ENCODE peak calls at places on chromosomes 7 and 10, in six cellular contexts. X is stimulated activated CD4-positive, alpha-beta T cell treated with anti-CD3 and anti-CD28 coated beads, Interleukin-1b, Interleukin-23, amount 100 ng/mL, for 1 hour; H is fibroblast of the conjunctiva; W is adrenal gland; J is HT1080; D is Caki2. R is an unnamed sample.
A peak's percentile ranks its signal among the peaks of the same experiment; 100 is the strongest.

GRCh38 chr7:120829487-120829886 is 28.5 kb downstream of the TSPAN12 start:
- DNase-seq in X (no peak), H (no peak), W (no peak), J (no peak), D (no peak), R (no peak)

GRCh38 chr7:120480472-120480871 is 207.5 kb downstream of the KCND2 start:
- DNase-seq in X (no peak), H (no peak), W (no peak), J (no peak), D (no peak), R (no peak)

GRCh38 chr7:159122276-159122675 is 22.4 kb downstream of the VIPR2 start:
- DNase-seq in X (no peak), H (no peak), W (no peak), J (no peak), D (no peak), R (no peak)

GRCh38 chr10:18594574-18595156 is 56.7 kb downstream of the NSUN6 start:
- DNase-seq in X (no peak), H (no peak), W (no peak), J (peak; percentile 26), D (no peak), R (no peak)

GRCh38 chr10:108911814-108912541 is 1011.3 kb downstream of the XPNPEP1 start:
- DNase-seq in X (no peak), H (peak; percentile 30), W (peak; percentile 61), J (no peak), D (peak; percentile 63), R (no peak)

GRCh38 chr10:28403090-28403489 is 100.2 kb upstream of the MPP7 start:
- DNase-seq in X (no peak), H (no peak), W (no peak), J (no peak), D (no peak), R (no peak)

GRCh38 chr10:101007099-101007711 is 7.6 kb downstream of the LZTS2 start:
- DNase-seq in X (no peak), H (no peak), W (no peak), J (no peak), D (no peak), R (no peak)

GRCh38 chr7:36600869-36601530 is 123.3 kb downstream of the AOAH start:
- DNase-seq in X (no peak), H (peak; percentile 20), W (no peak), J (peak; percentile 77), D (peak; percentile 81), R (no peak)

GRCh38 chr10:125911990-125912389 is 15.6 kb downstream of the FANK1 start:
- DNase-seq in X (no peak), H (no peak), W (no peak), J (no peak), D (no peak), R (no peak)

GRCh38 chr7:49400891-49401550 is 372.4 kb upstream of the VWC2 start:
- DNase-seq in X (no peak), H (no peak), W (no peak), J (peak; percentile 51), D (peak; percentile 30), R (no peak)

GRCh38 chr7:16091951-16092350 is 329.4 kb downstream of the CRPPA start:
- DNase-seq in X (no peak), H (no peak), W (no peak), J (no peak), D (no peak), R (no peak)

GRCh38 chr10:79385804-79386531 is 38.7 kb downstream of the PPIF start:
- DNase-seq in X (no peak), H (no peak), W (peak; percentile 46), J (no peak), D (no peak), R (no peak)

GRCh38 chr7:19948160-19948559 is 174.7 kb upstream of the TMEM196 start:
- DNase-seq in X (no peak), H (no peak), W (no peak), J (no peak), D (no peak), R (no peak)

GRCh38 chr7:130278892-130279690 is 12.4 kb downstream of the CPA2 start:
- DNase-seq in X (no peak), H (peak; percentile 96), W (no peak), J (peak; percentile 55), D (peak; percentile 19), R (no peak)

GRCh38 chr10:128064615-128065580 is 61.3 kb downstream of the MKI67 start:
- DNase-seq in X (peak; percentile 23), H (no peak), W (peak; percentile 86), J (peak; percentile 97), D (no peak), R (no peak)

GRCh38 chr10:114638874-114639625 is 19.0 kb downstream of the ABLIM1 start:
- DNase-seq in X (no peak), H (peak; percentile 32), W (no peak), J (peak; percentile 53), D (peak; percentile 91), R (no peak)

GRCh38 chr10:70652761-70653657 is 19.3 kb upstream of the ADAMTS14 start:
- DNase-seq in X (no peak), H (peak; percentile 87), W (no peak), J (peak; percentile 86), D (peak; percentile 87), R (no peak)

GRCh38 chr10:26468691-26469090 is 30.6 kb downstream of the APBB1IP start:
- DNase-seq in X (no peak), H (no peak), W (no peak), J (no peak), D (no peak), R (no peak)

GRCh38 chr7:66442385-66442784 is 186.3 kb upstream of the KCTD7 start:
- DNase-seq in X (no peak), H (no peak), W (no peak), J (no peak), D (no peak), R (no peak)

GRCh38 chr7:66697451-66698438 is 42.8 kb upstream of the RABGEF1 start:
- DNase-seq in X (no peak), H (peak; percentile 51), W (peak; percentile 61), J (peak; percentile 64), D (no peak), R (no peak)

GRCh38 chr7:43071604-43072003 is 40.8 kb upstream of the HECW1 start:
- DNase-seq in X (no peak), H (peak; percentile 3), W (no peak), J (peak; percentile 1), D (no peak), R (no peak)

GRCh38 chr7:28629216-28629848 is 217.0 kb downstream of the CREB5 start:
- DNase-seq in X (no peak), H (no peak), W (no peak), J (peak; percentile 3), D (no peak), R (no peak)

GRCh38 chr10:688621-689426 is 644 bp downstream of the DIP2C start:
- DNase-seq in X (no peak), H (no peak), W (peak; percentile 65), J (no peak), D (peak; percentile 42), R (no peak)

GRCh38 chr7:92625617-92626016 is 35.4 kb upstream of the FAM133B start:
- DNase-seq in X (no peak), H (no peak), W (no peak), J (peak; percentile 85), D (no peak), R (no peak)

GRCh38 chr10:124612611-124613498 is 131.3 kb downstream of the FAM53B start:
- DNase-seq in X (no peak), H (peak; percentile 10), W (peak; percentile 74), J (peak; percentile 19), D (no peak), R (no peak)

GRCh38 chr7:116395125-116395791 is 104.3 kb upstream of the CAV2 start:
- DNase-seq in X (no peak), H (peak; percentile 47), W (no peak), J (peak; percentile 96), D (peak; percentile 75), R (no peak)

GRCh38 chr10:99709480-99710229 is 22.3 kb downstream of the COX15 start:
- DNase-seq in X (no peak), H (no peak), W (no peak), J (no peak), D (peak; percentile 24), R (peak; percentile 23)

GRCh38 chr10:92387289-92387940 is 96.4 kb downstream of the MARCHF5 start:
- DNase-seq in X (no peak), H (peak; percentile 48), W (no peak), J (peak; percentile 46), D (peak; percentile 67), R (no peak)

GRCh38 chr10:97842658-97843295 is 6.9 kb upstream of the GOLGA7B start:
- DNase-seq in X (no peak), H (no peak), W (no peak), J (peak; percentile 69), D (no peak), R (no peak)

GRCh38 chr10:60796481-60796880 is 18.2 kb downstream of the CDK1 start:
- DNase-seq in X (no peak), H (no peak), W (no peak), J (no peak), D (no peak), R (no peak)

GRCh38 chr7:4797858-4798705 is 22.7 kb downstream of the AP5Z1 start:
- DNase-seq in X (no peak), H (no peak), W (peak; percentile 70), J (peak; percentile 29), D (peak; percentile 29), R (no peak)

GRCh38 chr7:19470031-19470430 is 238.8 kb downstream of the POLR1F start:
- DNase-seq in X (no peak), H (no peak), W (no peak), J (no peak), D (no peak), R (no peak)

GRCh38 chr10:82075605-82076004 is 200.6 kb downstream of the NRG3 start:
- DNase-seq in X (no peak), H (no peak), W (no peak), J (no peak), D (no peak), R (no peak)

GRCh38 chr7:138449580-138449979 is 10.5 kb upstream of the TRIM24 start:
- DNase-seq in X (no peak), H (no peak), W (no peak), J (no peak), D (no peak), R (no peak)

GRCh38 chr7:7970620-7971307 is 2.2 kb downstream of the GLCCI1 start:
- DNase-seq in X (no peak), H (no peak), W (no peak), J (peak; percentile 42), D (peak; percentile 35), R (no peak)

R was measured in NCI-H187.